ENCODE peak calls at places on chromosomes 16 and 17, in seven cellular contexts. X is naive thymus-derived CD8-positive, alpha-beta T cell; O is CD4-positive, alpha-beta memory T cell; C is HFF-Myc; N is hypothalamus; W is stimulated activated CD8-positive, alpha-beta memory T cell treated with anti-CD3 and anti-CD28 coated beads, Interleukin-4, amount 100 ng/mL, for 1 hour; G is AG08396. M is an unnamed sample.

GRCh38 chr16:85872666-85873561 is 26.0 kb upstream of the IRF8 start:
- DNase-seq in G (no peak), X (no peak), W (no peak), C (no peak), N (no peak), O (no peak), M (no peak)

GRCh38 chr16:14071576-14072271 is 605 bp downstream of the MRTFB start:
- DNase-seq in N (peak; percentile 51), X (no peak), G (peak; percentile 7), O (no peak), C (no peak), W (no peak), M (no peak)

GRCh38 chr16:10946308-10946707 is 1.9 kb downstream of the CLEC16A start:
- DNase-seq in X (no peak), G (no peak), O (no peak), N (no peak), C (no peak), W (no peak), M (no peak)

GRCh38 chr17:61135782-61136181 is 263.9 kb upstream of the TBX2 start:
- DNase-seq in W (no peak), X (no peak), C (no peak), N (no peak), G (no peak), O (no peak), M (no peak)

GRCh38 chr16:2874584-2875362 is 8.2 kb upstream of the FLYWCH2 start:
- DNase-seq in W (peak; percentile 32), O (peak; percentile 57), G (peak; percentile 81), N (peak; percentile 78), X (peak; percentile 64), C (peak; percentile 27), M (peak; percentile 48)

GRCh38 chr17:35788504-35788998 is 6.9 kb downstream of the MMP28 start:
- DNase-seq in O (no peak), N (no peak), X (no peak), G (peak; percentile 86), C (peak; percentile 61), W (no peak), M (no peak)

GRCh38 chr17:40560592-40561293 is 4.5 kb downstream of the CCR7 start:
- DNase-seq in X (peak; percentile 57), G (no peak), N (no peak), W (peak; percentile 55), O (peak; percentile 75), C (no peak), M (peak; percentile 37)

GRCh38 chr16:12096162-12096781 is 119.7 kb downstream of the SNX29 start:
- DNase-seq in C (no peak), N (no peak), W (no peak), O (no peak), X (no peak), G (peak; percentile 44), M (no peak)

GRCh38 chr17:81683584-81684441 is at the start of the genes ARL16 and HGS:
- DNase-seq in O (peak; percentile 98), W (peak; percentile 96), C (peak; percentile 95), X (peak; percentile 96), N (peak; percentile 96), G (peak; percentile 100), M (peak; percentile 97)

GRCh38 chr17:67619555-67619954 is 98.2 kb upstream of the NOL11 start:
- DNase-seq in W (no peak), N (no peak), G (no peak), X (no peak), O (no peak), C (no peak), M (no peak)

GRCh38 chr16:78608305-78608776 is 508.9 kb downstream of the WWOX start:
- DNase-seq in C (no peak), G (no peak), N (no peak), W (no peak), X (no peak), O (no peak), M (no peak)

GRCh38 chr16:4468972-4469371 is 5.5 kb downstream of the NMRAL1 start:
- DNase-seq in C (no peak), O (no peak), W (no peak), X (no peak), N (no peak), G (no peak), M (no peak)

GRCh38 chr17:71029246-71029645 is 859.9 kb downstream of the KCNJ2 start:
- DNase-seq in O (no peak), C (no peak), N (no peak), G (no peak), X (no peak), W (no peak), M (no peak)

GRCh38 chr17:40362696-40363479 is 1.6 kb downstream of the GJD3 start:
- DNase-seq in G (peak; percentile 92), W (peak; percentile 57), X (peak; percentile 69), N (peak; percentile 23), C (no peak), O (peak; percentile 74), M (peak; percentile 41)

GRCh38 chr16:48365030-48365600 is 20.1 kb downstream of the SIAH1 start:
- DNase-seq in N (no peak), O (no peak), W (no peak), C (no peak), G (peak; percentile 22), X (no peak), M (no peak)

GRCh38 chr17:61487668-61488595 is 35.7 kb downstream of the TBX4 start:
- DNase-seq in W (no peak), G (no peak), C (no peak), O (no peak), N (no peak), X (no peak), M (no peak)

GRCh38 chr16:88072571-88073001 is 121.4 kb downstream of the BANP start:
- DNase-seq in X (no peak), C (no peak), G (no peak), O (no peak), N (peak; percentile 23), W (no peak), M (no peak)

GRCh38 chr17:57944796-57945362 is 10.3 kb downstream of the CUEDC1 start:
- DNase-seq in W (no peak), G (no peak), C (no peak), N (no peak), O (no peak), X (no peak), M (no peak)

GRCh38 chr16:49524578-49525315 is 151.1 kb downstream of the C16orf78 start:
- DNase-seq in W (no peak), N (no peak), X (no peak), G (no peak), O (no peak), C (no peak), M (no peak)

GRCh38 chr16:49826515-49826914 is 29.4 kb downstream of the ZNF423 start:
- DNase-seq in N (no peak), C (no peak), X (no peak), O (no peak), W (no peak), G (no peak), M (no peak)

GRCh38 chr16:11916524-11917285 is 949 bp upstream of the GSPT1 start:
- DNase-seq in X (no peak), C (no peak), O (no peak), G (peak; percentile 64), W (no peak), N (no peak), M (no peak)

GRCh38 chr17:60163108-60163784 is 13.5 kb downstream of the CA4 start:
- DNase-seq in O (no peak), C (no peak), N (no peak), G (peak; percentile 6), W (no peak), X (no peak), M (no peak)

GRCh38 chr16:51343411-51343810 is 192.3 kb upstream of the SALL1 start:
- DNase-seq in C (no peak), G (no peak), W (no peak), N (no peak), O (no peak), X (no peak), M (no peak)

GRCh38 chr17:64230551-64231408 is 32.3 kb downstream of the TEX2 start:
- DNase-seq in G (peak; percentile 73), X (no peak), N (no peak), O (no peak), W (no peak), C (peak; percentile 54), M (no peak)

GRCh38 chr16:1989209-1989825 is 453 bp upstream of the SYNGR3 start:
- DNase-seq in X (no peak), W (no peak), O (no peak), N (no peak), G (no peak), C (no peak), M (no peak)

GRCh38 chr16:3187798-3188674 is at the start of gene OR1F1:
- DNase-seq in G (no peak), W (no peak), C (peak; percentile 68), X (no peak), N (no peak), O (peak; percentile 71), M (no peak)

GRCh38 chr16:11032922-11033291 is 88.5 kb downstream of the CLEC16A start:
- DNase-seq in O (no peak), W (no peak), N (no peak), G (peak; percentile 26), X (no peak), C (peak; percentile 77), M (no peak)

GRCh38 chr17:32275060-32276042 is 9.7 kb downstream of the RHBDL3 start:
- DNase-seq in O (no peak), C (peak; percentile 66), W (no peak), X (no peak), N (peak; percentile 29), G (peak; percentile 90), M (no peak)

GRCh38 chr17:69551212-69552010 is 136.9 kb downstream of the MAP2K6 start:
- DNase-seq in W (no peak), G (no peak), O (no peak), N (no peak), C (no peak), X (no peak), M (no peak)

GRCh38 chr17:50051082-50051576 is 4.8 kb upstream of the ITGA3 start:
- DNase-seq in C (peak; percentile 82), N (no peak), X (peak; percentile 28), W (peak; percentile 27), G (peak; percentile 66), O (no peak), M (no peak)

GRCh38 chr16:66069576-66069975 is 296.9 kb upstream of the CDH5 start:
- DNase-seq in C (no peak), N (no peak), G (no peak), W (no peak), O (no peak), X (no peak), M (no peak)

GRCh38 chr16:49491111-49491670 is 117.6 kb downstream of the C16orf78 start:
- DNase-seq in O (no peak), N (no peak), W (no peak), G (no peak), X (no peak), C (no peak), M (no peak)

GRCh38 chr16:1859650-1860049 is 12.3 kb downstream of the MEIOB start:
- DNase-seq in X (no peak), G (no peak), O (no peak), W (no peak), N (no peak), C (no peak), M (no peak)

GRCh38 chr17:81173354-81173753 is 7.3 kb upstream of the AATK start:
- DNase-seq in W (no peak), C (no peak), O (no peak), N (no peak), X (no peak), G (no peak), M (no peak)

GRCh38 chr17:28675980-28676379 is 14.0 kb downstream of the SUPT6H start:
- DNase-seq in W (no peak), O (no peak), N (no peak), G (no peak), X (no peak), C (no peak), M (no peak)

GRCh38 chr17:78895322-78895721 is 7.7 kb downstream of the CEP295NL start:
- DNase-seq in N (no peak), X (no peak), W (no peak), C (no peak), O (no peak), G (no peak), M (no peak)

GRCh38 chr17:29368926-29369325 is 21.2 kb upstream of the TAOK1 start:
- DNase-seq in C (no peak), W (no peak), N (no peak), G (peak; percentile 24), O (no peak), X (no peak), M (no peak)

GRCh38 chr17:70446446-70446845 is 277.1 kb downstream of the KCNJ2 start:
- DNase-seq in X (no peak), C (no peak), O (no peak), N (no peak), W (no peak), G (no peak), M (no peak)